ENCODE peak calls at places on chromosomes 1 and 21, in ten cellular contexts. One of them, this sample, is unnamed.

GRCh38 chr1:226443439-226443838 is 35.5 kb upstream of the PARP1 start:
- DNase-seq in stimulated activated naive B cell treated with anti-CD40 and anti-IgM and Interleukin-4, amounts not matched to agents 10 μg/mL and 1 μg/mL and 100 μg/mL, for 72 hours: no peak
- DNase-seq in astrocyte of the spinal cord: peak
- DNase-seq in naive thymus-derived CD8-positive, alpha-beta T cell: no peak
- DNase-seq in neural crest cell: no peak
- DNase-seq in effector memory CD4-positive, alpha-beta T cell: no peak
- DNase-seq in ACHN: no peak
- DNase-seq in EL: peak
- DNase-seq in stimulated activated CD4-positive, alpha-beta T cell treated with anti-CD3 and anti-CD28 coated beads, TNF-alpha, amount 100 ng/mL, for 1 hour: no peak
- DNase-seq in NCI-H774: no peak
- DNase-seq in this sample: peak

GRCh38 chr1:20124451-20125057 is 5.2 kb upstream of the PLA2G2D start:
- DNase-seq in effector memory CD4-positive, alpha-beta T cell: no peak
- DNase-seq in EL: peak
- DNase-seq in stimulated activated CD4-positive, alpha-beta T cell treated with anti-CD3 and anti-CD28 coated beads, TNF-alpha, amount 100 ng/mL, for 1 hour: no peak
- DNase-seq in NCI-H774: no peak
- DNase-seq in stimulated activated naive B cell treated with anti-CD40 and anti-IgM and Interleukin-4, amounts not matched to agents 10 μg/mL and 1 μg/mL and 100 μg/mL, for 72 hours: no peak
- DNase-seq in neural crest cell: no peak
- DNase-seq in naive thymus-derived CD8-positive, alpha-beta T cell: peak
- DNase-seq in astrocyte of the spinal cord: peak
- DNase-seq in ACHN: peak
- DNase-seq in this sample: peak

GRCh38 chr1:2982615-2983318 is 38.5 kb upstream of the ACTRT2 start:
- DNase-seq in stimulated activated naive B cell treated with anti-CD40 and anti-IgM and Interleukin-4, amounts not matched to agents 10 μg/mL and 1 μg/mL and 100 μg/mL, for 72 hours: no peak
- DNase-seq in effector memory CD4-positive, alpha-beta T cell: no peak
- DNase-seq in astrocyte of the spinal cord: no peak
- DNase-seq in stimulated activated CD4-positive, alpha-beta T cell treated with anti-CD3 and anti-CD28 coated beads, TNF-alpha, amount 100 ng/mL, for 1 hour: no peak
- DNase-seq in ACHN: no peak
- DNase-seq in NCI-H774: no peak
- DNase-seq in EL: no peak
- DNase-seq in neural crest cell: no peak
- DNase-seq in naive thymus-derived CD8-positive, alpha-beta T cell: peak
- DNase-seq in this sample: no peak

GRCh38 chr1:174051956-174052355 is 29.8 kb upstream of the RC3H1 start:
- DNase-seq in ACHN: no peak
- DNase-seq in stimulated activated CD4-positive, alpha-beta T cell treated with anti-CD3 and anti-CD28 coated beads, TNF-alpha, amount 100 ng/mL, for 1 hour: no peak
- DNase-seq in neural crest cell: peak
- DNase-seq in stimulated activated naive B cell treated with anti-CD40 and anti-IgM and Interleukin-4, amounts not matched to agents 10 μg/mL and 1 μg/mL and 100 μg/mL, for 72 hours: no peak
- DNase-seq in naive thymus-derived CD8-positive, alpha-beta T cell: no peak
- DNase-seq in effector memory CD4-positive, alpha-beta T cell: no peak
- DNase-seq in NCI-H774: no peak
- DNase-seq in EL: no peak
- DNase-seq in astrocyte of the spinal cord: peak
- DNase-seq in this sample: peak

GRCh38 chr1:48966583-48966982 is 189.9 kb upstream of the BEND5 start:
- DNase-seq in effector memory CD4-positive, alpha-beta T cell: no peak
- DNase-seq in naive thymus-derived CD8-positive, alpha-beta T cell: no peak
- DNase-seq in astrocyte of the spinal cord: no peak
- DNase-seq in EL: no peak
- DNase-seq in ACHN: no peak
- DNase-seq in stimulated activated naive B cell treated with anti-CD40 and anti-IgM and Interleukin-4, amounts not matched to agents 10 μg/mL and 1 μg/mL and 100 μg/mL, for 72 hours: no peak
- DNase-seq in neural crest cell: no peak
- DNase-seq in NCI-H774: no peak
- DNase-seq in stimulated activated CD4-positive, alpha-beta T cell treated with anti-CD3 and anti-CD28 coated beads, TNF-alpha, amount 100 ng/mL, for 1 hour: no peak
- DNase-seq in this sample: peak

GRCh38 chr1:175338447-175339135 is 146.0 kb upstream of the KIAA0040 start:
- DNase-seq in EL: no peak
- DNase-seq in ACHN: peak
- DNase-seq in astrocyte of the spinal cord: no peak
- DNase-seq in neural crest cell: peak
- DNase-seq in naive thymus-derived CD8-positive, alpha-beta T cell: peak
- DNase-seq in NCI-H774: no peak
- DNase-seq in effector memory CD4-positive, alpha-beta T cell: no peak
- DNase-seq in stimulated activated naive B cell treated with anti-CD40 and anti-IgM and Interleukin-4, amounts not matched to agents 10 μg/mL and 1 μg/mL and 100 μg/mL, for 72 hours: peak
- DNase-seq in stimulated activated CD4-positive, alpha-beta T cell treated with anti-CD3 and anti-CD28 coated beads, TNF-alpha, amount 100 ng/mL, for 1 hour: peak
- DNase-seq in this sample: no peak

GRCh38 chr1:161382214-161383019 is 14.7 kb upstream of the CFAP126 start:
- DNase-seq in ACHN: peak
- DNase-seq in neural crest cell: no peak
- DNase-seq in NCI-H774: peak
- DNase-seq in naive thymus-derived CD8-positive, alpha-beta T cell: no peak
- DNase-seq in stimulated activated CD4-positive, alpha-beta T cell treated with anti-CD3 and anti-CD28 coated beads, TNF-alpha, amount 100 ng/mL, for 1 hour: no peak
- DNase-seq in EL: peak
- DNase-seq in astrocyte of the spinal cord: peak
- DNase-seq in effector memory CD4-positive, alpha-beta T cell: no peak
- DNase-seq in stimulated activated naive B cell treated with anti-CD40 and anti-IgM and Interleukin-4, amounts not matched to agents 10 μg/mL and 1 μg/mL and 100 μg/mL, for 72 hours: no peak
- DNase-seq in this sample: peak

GRCh38 chr1:67850611-67851075 is 17.4 kb upstream of the GNG12 start:
- DNase-seq in EL: peak
- DNase-seq in stimulated activated naive B cell treated with anti-CD40 and anti-IgM and Interleukin-4, amounts not matched to agents 10 μg/mL and 1 μg/mL and 100 μg/mL, for 72 hours: no peak
- DNase-seq in stimulated activated CD4-positive, alpha-beta T cell treated with anti-CD3 and anti-CD28 coated beads, TNF-alpha, amount 100 ng/mL, for 1 hour: no peak
- DNase-seq in effector memory CD4-positive, alpha-beta T cell: no peak
- DNase-seq in astrocyte of the spinal cord: peak
- DNase-seq in naive thymus-derived CD8-positive, alpha-beta T cell: no peak
- DNase-seq in neural crest cell: no peak
- DNase-seq in NCI-H774: no peak
- DNase-seq in ACHN: peak
- DNase-seq in this sample: peak

GRCh38 chr1:35572296-35572695 is 818 bp upstream of the TFAP2E start:
- DNase-seq in stimulated activated CD4-positive, alpha-beta T cell treated with anti-CD3 and anti-CD28 coated beads, TNF-alpha, amount 100 ng/mL, for 1 hour: no peak
- DNase-seq in NCI-H774: no peak
- DNase-seq in EL: no peak
- DNase-seq in ACHN: no peak
- DNase-seq in naive thymus-derived CD8-positive, alpha-beta T cell: no peak
- DNase-seq in astrocyte of the spinal cord: no peak
- DNase-seq in neural crest cell: no peak
- DNase-seq in stimulated activated naive B cell treated with anti-CD40 and anti-IgM and Interleukin-4, amounts not matched to agents 10 μg/mL and 1 μg/mL and 100 μg/mL, for 72 hours: no peak
- DNase-seq in effector memory CD4-positive, alpha-beta T cell: no peak
- DNase-seq in this sample: no peak

GRCh38 chr1:204588826-204589225 is 72.6 kb downstream of the MDM4 start:
- DNase-seq in astrocyte of the spinal cord: no peak
- DNase-seq in NCI-H774: no peak
- DNase-seq in stimulated activated naive B cell treated with anti-CD40 and anti-IgM and Interleukin-4, amounts not matched to agents 10 μg/mL and 1 μg/mL and 100 μg/mL, for 72 hours: no peak
- DNase-seq in EL: no peak
- DNase-seq in naive thymus-derived CD8-positive, alpha-beta T cell: no peak
- DNase-seq in stimulated activated CD4-positive, alpha-beta T cell treated with anti-CD3 and anti-CD28 coated beads, TNF-alpha, amount 100 ng/mL, for 1 hour: no peak
- DNase-seq in effector memory CD4-positive, alpha-beta T cell: no peak
- DNase-seq in neural crest cell: no peak
- DNase-seq in ACHN: no peak
- DNase-seq in this sample: no peak

GRCh38 chr1:48405940-48406339 is 66.1 kb downstream of the SPATA6 start:
- DNase-seq in effector memory CD4-positive, alpha-beta T cell: no peak
- DNase-seq in neural crest cell: no peak
- DNase-seq in naive thymus-derived CD8-positive, alpha-beta T cell: no peak
- DNase-seq in NCI-H774: no peak
- DNase-seq in ACHN: no peak
- DNase-seq in EL: no peak
- DNase-seq in stimulated activated CD4-positive, alpha-beta T cell treated with anti-CD3 and anti-CD28 coated beads, TNF-alpha, amount 100 ng/mL, for 1 hour: no peak
- DNase-seq in stimulated activated naive B cell treated with anti-CD40 and anti-IgM and Interleukin-4, amounts not matched to agents 10 μg/mL and 1 μg/mL and 100 μg/mL, for 72 hours: no peak
- DNase-seq in astrocyte of the spinal cord: no peak
- DNase-seq in this sample: no peak

GRCh38 chr1:10549919-10550656 is 75.3 kb downstream of the PEX14 start:
- DNase-seq in neural crest cell: no peak
- DNase-seq in stimulated activated CD4-positive, alpha-beta T cell treated with anti-CD3 and anti-CD28 coated beads, TNF-alpha, amount 100 ng/mL, for 1 hour: no peak
- DNase-seq in ACHN: no peak
- DNase-seq in NCI-H774: no peak
- DNase-seq in naive thymus-derived CD8-positive, alpha-beta T cell: no peak
- DNase-seq in astrocyte of the spinal cord: no peak
- DNase-seq in stimulated activated naive B cell treated with anti-CD40 and anti-IgM and Interleukin-4, amounts not matched to agents 10 μg/mL and 1 μg/mL and 100 μg/mL, for 72 hours: no peak
- DNase-seq in effector memory CD4-positive, alpha-beta T cell: no peak
- DNase-seq in EL: no peak
- DNase-seq in this sample: no peak

GRCh38 chr21:45330075-45330781 is 42.5 kb upstream of the POFUT2 start:
- DNase-seq in ACHN: peak
- DNase-seq in neural crest cell: no peak
- DNase-seq in stimulated activated naive B cell treated with anti-CD40 and anti-IgM and Interleukin-4, amounts not matched to agents 10 μg/mL and 1 μg/mL and 100 μg/mL, for 72 hours: no peak
- DNase-seq in stimulated activated CD4-positive, alpha-beta T cell treated with anti-CD3 and anti-CD28 coated beads, TNF-alpha, amount 100 ng/mL, for 1 hour: no peak
- DNase-seq in EL: peak
- DNase-seq in NCI-H774: no peak
- DNase-seq in astrocyte of the spinal cord: peak
- DNase-seq in naive thymus-derived CD8-positive, alpha-beta T cell: peak
- DNase-seq in effector memory CD4-positive, alpha-beta T cell: no peak
- DNase-seq in this sample: peak

GRCh38 chr1:5753431-5754078 is 238.7 kb downstream of the NPHP4 start:
- DNase-seq in naive thymus-derived CD8-positive, alpha-beta T cell: no peak
- DNase-seq in NCI-H774: no peak
- DNase-seq in stimulated activated CD4-positive, alpha-beta T cell treated with anti-CD3 and anti-CD28 coated beads, TNF-alpha, amount 100 ng/mL, for 1 hour: no peak
- DNase-seq in effector memory CD4-positive, alpha-beta T cell: no peak
- DNase-seq in neural crest cell: no peak
- DNase-seq in astrocyte of the spinal cord: no peak
- DNase-seq in stimulated activated naive B cell treated with anti-CD40 and anti-IgM and Interleukin-4, amounts not matched to agents 10 μg/mL and 1 μg/mL and 100 μg/mL, for 72 hours: no peak
- DNase-seq in EL: no peak
- DNase-seq in ACHN: no peak
- DNase-seq in this sample: no peak

GRCh38 chr1:46595127-46595526 is 8.9 kb downstream of the MKNK1 start:
- DNase-seq in effector memory CD4-positive, alpha-beta T cell: no peak
- DNase-seq in neural crest cell: no peak
- DNase-seq in stimulated activated CD4-positive, alpha-beta T cell treated with anti-CD3 and anti-CD28 coated beads, TNF-alpha, amount 100 ng/mL, for 1 hour: no peak
- DNase-seq in stimulated activated naive B cell treated with anti-CD40 and anti-IgM and Interleukin-4, amounts not matched to agents 10 μg/mL and 1 μg/mL and 100 μg/mL, for 72 hours: no peak
- DNase-seq in ACHN: no peak
- DNase-seq in EL: no peak
- DNase-seq in NCI-H774: no peak
- DNase-seq in naive thymus-derived CD8-positive, alpha-beta T cell: no peak
- DNase-seq in astrocyte of the spinal cord: no peak
- DNase-seq in this sample: peak

GRCh38 chr1:31725777-31726535 is 22.1 kb upstream of the COL16A1 start:
- DNase-seq in neural crest cell: no peak
- DNase-seq in naive thymus-derived CD8-positive, alpha-beta T cell: no peak
- DNase-seq in EL: no peak
- DNase-seq in effector memory CD4-positive, alpha-beta T cell: no peak
- DNase-seq in astrocyte of the spinal cord: no peak
- DNase-seq in NCI-H774: no peak
- DNase-seq in stimulated activated CD4-positive, alpha-beta T cell treated with anti-CD3 and anti-CD28 coated beads, TNF-alpha, amount 100 ng/mL, for 1 hour: no peak
- DNase-seq in ACHN: no peak
- DNase-seq in stimulated activated naive B cell treated with anti-CD40 and anti-IgM and Interleukin-4, amounts not matched to agents 10 μg/mL and 1 μg/mL and 100 μg/mL, for 72 hours: no peak
- DNase-seq in this sample: no peak

This sample was measured in fibroblast of mammary gland.